ENCODE peak calls at places on chromosomes 16 and 17, in seven cellular contexts. U is lower leg skin, W is nephron progenitor cell, Y is esophagus squamous epithelium, E is transverse colon, P is AG09319, J is SK-N-SH. R is an unnamed sample.

GRCh38 chr16:582218-582613 is 7.7 kb upstream of the RAB40C start:
- DNase-seq in W (no peak), U (no peak), J (no peak), Y (no peak), E (no peak), P (no peak), R (no peak)

GRCh38 chr17:13786000-13786598 is 184.4 kb upstream of the HS3ST3A1 start:
- DNase-seq in U (no peak), J (no peak), E (no peak), Y (no peak), W (no peak), P (peak; percentile 18), R (no peak)

GRCh38 chr17:28523876-28524275 is 17.7 kb downstream of the FOXN1 start:
- DNase-seq in W (no peak), U (no peak), P (no peak), J (no peak), E (no peak), Y (no peak), R (no peak)

GRCh38 chr17:60579090-60579489 is 20.9 kb upstream of the PPM1D start:
- DNase-seq in W (no peak), U (no peak), E (no peak), Y (no peak), P (no peak), J (no peak), R (no peak)

GRCh38 chr17:67335245-67335835 is 31.0 kb downstream of the PSMD12 start:
- DNase-seq in P (no peak), U (no peak), E (no peak), J (no peak), W (no peak), Y (no peak), R (no peak)

GRCh38 chr16:14562691-14563491 is 67.2 kb downstream of the PARN start:
- DNase-seq in Y (no peak), E (peak; percentile 41), J (no peak), U (peak; percentile 55), W (no peak), P (no peak), R (no peak)

GRCh38 chr17:17073627-17074521 is 31.6 kb downstream of the MPRIP start:
- DNase-seq in P (no peak), U (no peak), J (no peak), W (no peak), E (no peak), Y (no peak), R (no peak)

GRCh38 chr17:2924211-2924610 is 128.0 kb downstream of the RAP1GAP2 start:
- DNase-seq in Y (no peak), J (peak; percentile 72), E (no peak), P (no peak), U (no peak), W (no peak), R (no peak)

GRCh38 chr16:12271006-12271405 is 294.5 kb downstream of the SNX29 start:
- DNase-seq in U (no peak), P (no peak), J (no peak), E (no peak), W (peak; percentile 34), Y (no peak), R (no peak)

GRCh38 chr17:75514299-75515228 is 773 bp downstream of the CASKIN2 start:
- DNase-seq in E (peak; percentile 26), P (no peak), U (no peak), J (peak; percentile 64), Y (no peak), W (peak; percentile 71), R (no peak)

GRCh38 chr17:42806249-42806648 is 7.6 kb downstream of the CNTD1 start:
- DNase-seq in E (no peak), U (no peak), Y (no peak), J (no peak), P (no peak), W (no peak), R (no peak)

GRCh38 chr16:53950677-53951076 is 246.7 kb downstream of the FTO start:
- DNase-seq in P (no peak), E (no peak), J (no peak), U (no peak), W (no peak), Y (no peak), R (no peak)

GRCh38 chr17:77451894-77452852 is 311.4 kb downstream of the SEC14L1 start:
- DNase-seq in J (peak; percentile 93), P (no peak), Y (no peak), W (peak; percentile 70), E (peak; percentile 83), U (no peak), R (no peak)

GRCh38 chr16:4576008-4576407 is 19.9 kb downstream of the C16orf96 start:
- DNase-seq in U (no peak), W (no peak), J (no peak), P (no peak), E (no peak), Y (no peak), R (no peak)

GRCh38 chr17:819251-819650 is 37.1 kb downstream of the MRM3 start:
- DNase-seq in W (no peak), J (no peak), E (no peak), Y (no peak), U (no peak), P (no peak), R (no peak)

GRCh38 chr16:1082952-1083675 is 10.6 kb downstream of the SSTR5 start:
- DNase-seq in J (no peak), Y (no peak), U (no peak), W (peak; percentile 76), P (no peak), E (no peak), R (no peak)

GRCh38 chr16:25449802-25450201 is 192.2 kb upstream of the ZKSCAN2 start:
- DNase-seq in Y (no peak), P (no peak), J (no peak), E (no peak), U (no peak), W (no peak), R (no peak)

GRCh38 chr16:25443994-25444393 is 186.3 kb upstream of the ZKSCAN2 start:
- DNase-seq in J (no peak), W (no peak), U (no peak), E (no peak), P (no peak), Y (no peak), R (no peak)
- TF ChIP-seq CTCF in J (no peak), W (no peak), U (no peak), E (no peak), P (no peak), Y (no peak), R (no peak)

GRCh38 chr17:7038025-7038862 is 2.4 kb downstream of the SLC16A13 start:
- DNase-seq in W (no peak), J (peak; percentile 38), U (no peak), Y (no peak), E (no peak), P (no peak), R (no peak)

GRCh38 chr17:7034955-7035590 is 742 bp upstream of the SLC16A13 start:
- DNase-seq in Y (no peak), J (no peak), W (no peak), U (no peak), P (no peak), E (no peak), R (no peak)

GRCh38 chr17:7035591-7036368 is at the start of gene SLC16A13:
- DNase-seq in J (peak; percentile 99), W (peak; percentile 92), P (peak; percentile 87), Y (peak; percentile 92), U (peak; percentile 97), E (peak; percentile 99), R (peak; percentile 92)
- TF ChIP-seq CTCF in J (no peak), W (no peak), P (no peak), Y (no peak), U (no peak), E (no peak), R (no peak)

DNA sequence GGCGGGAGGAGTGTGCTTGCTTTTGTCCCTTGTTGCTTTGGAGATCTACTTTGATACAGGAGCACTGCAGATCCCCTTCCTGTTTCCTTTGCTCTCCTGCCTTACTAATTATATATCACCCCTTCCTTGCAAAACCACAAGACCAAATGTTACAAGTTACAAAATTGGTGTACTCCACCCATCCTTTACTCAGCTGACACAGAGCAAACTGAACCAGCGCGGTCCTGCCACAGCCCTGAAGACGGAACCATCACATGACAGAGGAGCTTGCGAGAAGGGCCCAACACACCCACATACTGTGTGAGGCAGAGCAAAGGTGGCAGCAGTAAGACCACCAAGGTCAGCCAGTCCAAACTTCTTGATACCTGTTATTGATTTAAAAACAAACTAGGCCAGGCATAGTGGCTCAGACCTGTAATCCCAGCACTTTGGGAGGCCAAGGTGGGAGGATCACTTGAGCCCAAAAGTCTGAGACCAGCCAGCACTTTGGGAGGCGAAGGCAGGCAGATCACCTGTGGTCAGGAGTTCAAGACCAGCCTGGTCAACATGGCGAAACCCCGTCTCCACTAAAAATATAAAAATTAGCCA is 33.2 kb downstream of the CYTH1 start:
- DNase-seq in Y (peak; percentile 32), P (peak; percentile 32), E (peak; percentile 68), U (peak; percentile 90), J (no peak), W (no peak), R (no peak)
- TF ChIP-seq CTCF in Y (no peak), P (no peak), E (no peak), U (no peak), J (no peak), W (no peak), R (no peak)

GRCh38 chr16:58127033-58127556 is 2.1 kb downstream of the CFAP20 start:
- DNase-seq in P (peak; percentile 36), W (no peak), Y (no peak), J (no peak), E (no peak), U (no peak), R (no peak)
- TF ChIP-seq CTCF in P (peak; percentile 28), W (peak; percentile 25), Y (peak; percentile 24), J (peak; percentile 36), E (peak; percentile 36), U (no peak), R (no peak)

DNA sequence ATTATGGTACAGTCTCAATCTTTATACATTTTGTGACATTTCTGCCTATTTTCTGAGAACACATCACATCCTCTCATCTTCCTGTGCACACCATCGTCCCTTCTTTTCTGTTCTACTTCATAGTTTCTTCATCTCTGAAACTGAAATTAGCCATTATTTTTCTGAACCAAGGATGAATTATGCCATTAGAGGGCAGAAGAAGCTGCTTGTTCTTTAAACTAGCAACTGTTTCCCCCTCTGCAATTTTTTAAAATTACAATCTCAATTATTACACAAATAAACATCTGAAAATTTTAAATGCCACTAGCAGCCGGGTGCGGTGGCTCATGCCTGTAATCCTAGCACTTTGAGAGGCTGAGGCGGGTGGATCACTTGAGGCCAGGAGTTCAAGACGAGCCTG is 41.3 kb downstream of the RBBP6 start:
- DNase-seq in P (peak; percentile 49), W (no peak), J (peak; percentile 41), U (no peak), Y (no peak), E (no peak), R (no peak)
- TF ChIP-seq CTCF in P (peak; percentile 57), W (no peak), J (peak; percentile 69), U (no peak), Y (peak; percentile 5), E (no peak), R (no peak)

R was measured in activated B cell treated with CpG ODN at 0.5 μM for 24 hours.